ENCODE peak calls at places on chromosome 15, in four cellular contexts. R, Q, H and W are unnamed samples. For H3K9me3, the result is how much of the 10 kb centered on the place peaks cover.

GRCh38 chr15:47732243-47732642 is 14.9 kb downstream of the SEMA6D start:
- DNase-seq in R (no peak), Q (no peak), H (no peak), W (no peak)

GRCh38 chr15:69593488-69593887 is 140.9 kb downstream of the RPLP1 start:
- DNase-seq in R (no peak), Q (no peak), H (no peak), W (no peak)

GRCh38 chr15:76987276-76987675 is 7.7 kb upstream of the PSTPIP1 start:
- DNase-seq in R (no peak), Q (no peak), H (no peak), W (no peak)

GRCh38 chr15:34621675-34622074 is 38.2 kb upstream of the GOLGA8B start:
- DNase-seq in R (no peak), Q (no peak), H (no peak), W (no peak)

GRCh38 chr15:80494311-80494710 is 90.1 kb downstream of the ARNT2 start:
- DNase-seq in R (no peak), Q (peak), H (no peak), W (no peak)

GRCh38 chr15:98941595-98942255 is 65.9 kb downstream of the PGPEP1L start:
- DNase-seq in R (no peak), Q (no peak), H (no peak), W (no peak)

GRCh38 chr15:72472907-72473669 is 1.0 kb upstream of the ARIH1 start:
- DNase-seq in R (no peak), Q (no peak), H (no peak), W (peak)

GRCh38 chr15:51332211-51333147 is 5.9 kb downstream of the CYP19A1 start:
- DNase-seq in R (no peak), Q (no peak), H (no peak), W (no peak)

GRCh38 chr15:68292157-68292781 is 14.7 kb downstream of the FEM1B start:
- DNase-seq in R (no peak), Q (no peak), H (peak), W (no peak)

GRCh38 chr15:27989838-27990237 is 109.3 kb downstream of the OCA2 start:
- DNase-seq in R (no peak), Q (no peak), H (no peak), W (no peak)

DNA sequence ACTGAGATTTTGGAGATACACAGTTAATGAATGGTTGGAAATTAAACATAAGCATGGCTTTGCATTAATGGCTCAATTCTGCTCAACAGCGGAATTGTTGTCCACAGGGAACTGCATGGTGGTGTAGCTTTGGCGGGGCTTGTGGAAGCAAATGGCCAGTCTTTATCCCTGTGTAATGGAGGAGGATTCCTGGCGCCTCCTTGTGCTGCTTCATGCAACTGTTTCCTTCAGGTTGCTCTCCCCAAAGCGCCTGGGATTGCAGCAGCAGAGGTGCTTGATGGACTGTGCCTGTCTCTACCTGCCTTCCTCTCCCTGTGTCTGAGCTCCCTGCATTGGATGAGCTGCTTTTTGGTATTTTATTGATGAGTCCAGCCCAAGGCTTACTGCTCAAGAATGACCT is 72.9 kb upstream of the NDN start:
- DNase-seq in R (no peak), Q (no peak), H (no peak), W (peak)
- H3K9me3 ChIP-seq in R (under half), Q (under half), H (under half), W (under half)

DNA sequence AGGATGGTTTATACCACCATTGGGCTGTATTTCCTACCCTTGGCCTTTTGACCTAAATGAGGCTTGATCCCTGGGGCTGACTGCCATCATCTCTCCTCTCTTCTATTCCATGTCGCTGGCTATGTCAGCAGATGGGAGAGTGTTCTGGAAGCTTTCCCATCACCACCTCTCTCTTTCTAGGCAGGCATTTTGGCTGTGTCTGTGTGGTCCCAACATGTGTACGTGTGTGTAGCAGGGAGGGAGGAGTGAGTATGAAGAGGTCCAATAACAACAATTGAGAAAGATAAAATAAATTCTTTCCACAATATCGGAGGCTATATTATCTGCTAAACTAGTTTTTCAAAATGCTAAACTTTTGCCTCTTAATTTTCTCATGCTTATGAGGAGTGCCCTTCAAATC is 34.1 kb downstream of the CGNL1 start:
- DNase-seq in R (no peak), Q (no peak), H (no peak), W (no peak)
- H3K9me3 ChIP-seq in R (under half), Q (under half), H (under half), W (under half)

GRCh38 chr15:100229181-100230163 is 112.3 kb downstream of the ADAMTS17 start:
- DNase-seq in R (no peak), Q (no peak), H (no peak), W (no peak)

GRCh38 chr15:100224206-100225185 is 117.3 kb downstream of the ADAMTS17 start:
- DNase-seq in R (peak), Q (no peak), H (no peak), W (no peak)

GRCh38 chr15:100230784-100231183 is 111.0 kb downstream of the ADAMTS17 start:
- DNase-seq in R (no peak), Q (no peak), H (no peak), W (no peak)

GRCh38 chr15:100226107-100226506 is 115.7 kb downstream of the ADAMTS17 start:
- DNase-seq in R (peak), Q (no peak), H (no peak), W (no peak)

GRCh38 chr15:100227781-100228180 is 114.0 kb downstream of the ADAMTS17 start:
- DNase-seq in R (peak), Q (no peak), H (no peak), W (no peak)
- H3K9me3 ChIP-seq in R (under half), Q (under half), H (under half), W (under half)

GRCh38 chr15:82086243-82086995 is 40.6 kb upstream of the MEX3B start:
- DNase-seq in R (no peak), Q (no peak), H (no peak), W (no peak)
- H3K9me3 ChIP-seq in R (under half), Q (under half), H (under half), W (under half)

DNA sequence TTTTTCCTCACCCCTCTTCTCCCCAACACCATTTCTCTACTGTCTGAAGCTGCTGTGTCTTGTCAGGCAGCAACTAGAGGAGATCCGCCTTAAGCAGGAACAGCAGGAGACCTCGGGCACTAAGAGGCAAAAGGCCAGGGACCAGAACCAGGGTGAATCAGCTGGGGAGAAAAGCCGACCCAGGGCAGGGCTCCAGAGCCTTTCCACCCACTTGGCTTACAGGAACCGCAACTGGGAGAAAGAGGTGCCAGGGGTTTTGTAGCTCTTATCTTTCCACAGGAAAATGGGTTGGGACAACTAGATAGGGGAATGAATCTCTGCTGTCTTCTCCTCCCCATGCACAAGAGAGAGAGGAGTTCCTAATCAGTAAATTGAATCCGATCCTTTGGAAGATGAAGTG is 3.0 kb upstream of the NGRN start:
- DNase-seq in R (peak), Q (peak), H (no peak), W (no peak)
- H3K9me3 ChIP-seq in R (under half), Q (under half), H (under half), W (under half)

DNA sequence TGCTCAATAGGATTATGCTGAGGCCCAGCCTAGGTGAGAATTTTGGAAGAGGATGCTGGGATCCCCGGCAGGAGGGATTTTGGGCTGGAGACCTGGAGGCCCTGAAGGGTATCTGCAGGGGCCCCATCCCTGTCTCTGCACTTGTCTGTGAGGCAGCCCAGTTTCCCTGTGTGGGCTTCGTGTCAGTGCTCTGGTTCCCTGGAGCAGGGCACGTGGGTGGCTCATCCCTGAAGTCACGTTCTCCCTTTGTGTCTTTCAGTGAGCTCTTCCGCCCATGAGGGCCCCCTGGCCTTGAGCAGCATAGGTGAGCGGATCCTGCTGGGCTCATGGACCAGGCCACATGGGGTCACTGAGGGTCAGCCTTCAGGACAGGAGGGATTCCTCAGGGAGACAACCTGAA is 217.9 kb downstream of the SNRPN start:
- DNase-seq in R (peak), Q (no peak), H (no peak), W (no peak)
- H3K9me3 ChIP-seq in R (under half), Q (under half), H (under half), W (under half)

DNA sequence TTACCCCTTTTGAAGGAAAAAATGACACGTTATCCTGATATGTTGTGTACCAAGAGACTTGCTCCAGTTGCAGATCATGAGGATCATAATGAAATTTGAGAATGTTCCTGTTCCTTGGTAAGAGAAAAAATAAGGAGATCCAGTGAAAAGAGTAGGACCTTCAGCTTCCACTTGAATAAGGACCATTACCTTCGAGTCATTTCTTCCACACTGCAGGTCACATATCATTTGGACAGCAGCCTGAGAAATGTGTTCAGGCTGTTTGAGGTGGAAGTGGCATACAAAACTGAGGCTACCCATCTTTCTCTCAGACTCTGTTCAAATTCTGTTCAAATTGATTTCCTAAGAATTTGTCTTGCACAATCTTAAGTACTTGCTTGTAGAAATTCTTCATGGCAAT is 778.9 kb upstream of the NR2F2 start:
- DNase-seq in R (no peak), Q (no peak), H (no peak), W (no peak)
- H3K9me3 ChIP-seq in R (under half), Q (under half), H (under half), W (under half)